ENCODE peak calls at places on chromosomes 7 and 10, in nine cellular contexts. One of them, this sample, is unnamed.

GRCh38 chr10:132458595-132459251 is 61.7 kb downstream of the PWWP2B start:
- DNase-seq in right lobe of liver: peak; percentile 76
- DNase-seq in GM12878: no peak
- DNase-seq in cardiac muscle cell: peak; percentile 72
- DNase-seq in CD8-positive, alpha-beta T cell: peak; percentile 51
- DNase-seq in breast epithelium: no peak
- DNase-seq in right atrium auricular region: no peak
- DNase-seq in GM23248: peak; percentile 55
- DNase-seq in ascending aorta: no peak
- DNase-seq in this sample: peak; percentile 67

GRCh38 chr7:41979834-41980307 is 257.1 kb downstream of the GLI3 start:
- DNase-seq in right lobe of liver: no peak
- DNase-seq in GM12878: no peak
- DNase-seq in cardiac muscle cell: peak; percentile 57
- DNase-seq in CD8-positive, alpha-beta T cell: no peak
- DNase-seq in breast epithelium: no peak
- DNase-seq in right atrium auricular region: no peak
- DNase-seq in GM23248: peak; percentile 60
- DNase-seq in ascending aorta: no peak
- DNase-seq in this sample: no peak

GRCh38 chr10:4188406-4188805 is 403.4 kb upstream of the KLF6 start:
- DNase-seq in right lobe of liver: no peak
- DNase-seq in GM12878: no peak
- DNase-seq in cardiac muscle cell: no peak
- DNase-seq in CD8-positive, alpha-beta T cell: no peak
- DNase-seq in breast epithelium: no peak
- DNase-seq in right atrium auricular region: no peak
- DNase-seq in GM23248: no peak
- DNase-seq in ascending aorta: no peak
- DNase-seq in this sample: no peak

GRCh38 chr10:62373995-62374861 is at the start of gene ZNF365:
- DNase-seq in right lobe of liver: peak; percentile 55
- DNase-seq in GM12878: no peak
- DNase-seq in cardiac muscle cell: peak; percentile 67
- DNase-seq in CD8-positive, alpha-beta T cell: peak; percentile 25
- DNase-seq in breast epithelium: no peak
- DNase-seq in right atrium auricular region: no peak
- DNase-seq in GM23248: peak; percentile 79
- DNase-seq in ascending aorta: peak; percentile 77
- DNase-seq in this sample: peak; percentile 29

GRCh38 chr10:122298598-122299301 is 27.7 kb downstream of the BTBD16 start:
- DNase-seq in right lobe of liver: peak; percentile 70
- DNase-seq in GM12878: no peak
- DNase-seq in cardiac muscle cell: peak; percentile 82
- DNase-seq in CD8-positive, alpha-beta T cell: peak; percentile 56
- DNase-seq in breast epithelium: peak; percentile 52
- DNase-seq in right atrium auricular region: peak; percentile 75
- DNase-seq in GM23248: peak; percentile 89
- DNase-seq in ascending aorta: peak; percentile 85
- DNase-seq in this sample: peak; percentile 57

GRCh38 chr7:142873281-142873784 is 12.2 kb downstream of the TRPV6 start:
- DNase-seq in right lobe of liver: no peak
- DNase-seq in GM12878: no peak
- DNase-seq in cardiac muscle cell: no peak
- DNase-seq in CD8-positive, alpha-beta T cell: no peak
- DNase-seq in breast epithelium: no peak
- DNase-seq in right atrium auricular region: no peak
- DNase-seq in GM23248: no peak
- DNase-seq in ascending aorta: no peak
- DNase-seq in this sample: no peak

GRCh38 chr7:98134420-98134819 is 27.8 kb downstream of the LMTK2 start:
- DNase-seq in right lobe of liver: no peak
- DNase-seq in GM12878: no peak
- DNase-seq in cardiac muscle cell: no peak
- DNase-seq in CD8-positive, alpha-beta T cell: no peak
- DNase-seq in breast epithelium: no peak
- DNase-seq in right atrium auricular region: no peak
- DNase-seq in GM23248: no peak
- DNase-seq in ascending aorta: no peak
- DNase-seq in this sample: no peak

GRCh38 chr7:111516612-111517011 is 45.7 kb downstream of the IMMP2L start:
- DNase-seq in right lobe of liver: no peak
- DNase-seq in GM12878: no peak
- DNase-seq in cardiac muscle cell: no peak
- DNase-seq in CD8-positive, alpha-beta T cell: no peak
- DNase-seq in breast epithelium: no peak
- DNase-seq in right atrium auricular region: no peak
- DNase-seq in GM23248: no peak
- DNase-seq in ascending aorta: no peak
- DNase-seq in this sample: no peak

GRCh38 chr10:31147220-31147608 is 115.5 kb upstream of the ZNF438 start:
- DNase-seq in right lobe of liver: no peak
- DNase-seq in GM12878: no peak
- DNase-seq in cardiac muscle cell: no peak
- DNase-seq in CD8-positive, alpha-beta T cell: no peak
- DNase-seq in breast epithelium: no peak
- DNase-seq in right atrium auricular region: no peak
- DNase-seq in GM23248: peak; percentile 91
- DNase-seq in ascending aorta: no peak
- DNase-seq in this sample: no peak

GRCh38 chr7:2523941-2524807 is 4.6 kb downstream of the LFNG start:
- DNase-seq in right lobe of liver: peak; percentile 75
- DNase-seq in GM12878: no peak
- DNase-seq in cardiac muscle cell: no peak
- DNase-seq in CD8-positive, alpha-beta T cell: peak; percentile 55
- DNase-seq in breast epithelium: peak; percentile 77
- DNase-seq in right atrium auricular region: peak; percentile 85
- DNase-seq in GM23248: peak; percentile 61
- DNase-seq in ascending aorta: no peak
- DNase-seq in this sample: no peak

GRCh38 chr7:157788573-157788972 is 451.8 kb downstream of the DNAJB6 start:
- DNase-seq in right lobe of liver: peak; percentile 26
- DNase-seq in GM12878: no peak
- DNase-seq in cardiac muscle cell: no peak
- DNase-seq in CD8-positive, alpha-beta T cell: no peak
- DNase-seq in breast epithelium: no peak
- DNase-seq in right atrium auricular region: no peak
- DNase-seq in GM23248: no peak
- DNase-seq in ascending aorta: no peak
- DNase-seq in this sample: no peak

GRCh38 chr7:157785021-157785441 is 448.2 kb downstream of the DNAJB6 start:
- DNase-seq in right lobe of liver: peak; percentile 34
- DNase-seq in GM12878: no peak
- DNase-seq in cardiac muscle cell: no peak
- DNase-seq in CD8-positive, alpha-beta T cell: no peak
- DNase-seq in breast epithelium: no peak
- DNase-seq in right atrium auricular region: no peak
- DNase-seq in GM23248: no peak
- DNase-seq in ascending aorta: no peak
- DNase-seq in this sample: no peak

GRCh38 chr7:157785486-157786186 is 448.8 kb downstream of the DNAJB6 start:
- DNase-seq in right lobe of liver: peak; percentile 35
- DNase-seq in GM12878: no peak
- DNase-seq in cardiac muscle cell: no peak
- DNase-seq in CD8-positive, alpha-beta T cell: no peak
- DNase-seq in breast epithelium: no peak
- DNase-seq in right atrium auricular region: no peak
- DNase-seq in GM23248: no peak
- DNase-seq in ascending aorta: no peak
- DNase-seq in this sample: no peak

GRCh38 chr7:157787275-157787701 is 450.5 kb downstream of the DNAJB6 start:
- DNase-seq in right lobe of liver: peak; percentile 33
- DNase-seq in GM12878: no peak
- DNase-seq in cardiac muscle cell: no peak
- DNase-seq in CD8-positive, alpha-beta T cell: no peak
- DNase-seq in breast epithelium: no peak
- DNase-seq in right atrium auricular region: no peak
- DNase-seq in GM23248: no peak
- DNase-seq in ascending aorta: no peak
- DNase-seq in this sample: no peak

DNA sequence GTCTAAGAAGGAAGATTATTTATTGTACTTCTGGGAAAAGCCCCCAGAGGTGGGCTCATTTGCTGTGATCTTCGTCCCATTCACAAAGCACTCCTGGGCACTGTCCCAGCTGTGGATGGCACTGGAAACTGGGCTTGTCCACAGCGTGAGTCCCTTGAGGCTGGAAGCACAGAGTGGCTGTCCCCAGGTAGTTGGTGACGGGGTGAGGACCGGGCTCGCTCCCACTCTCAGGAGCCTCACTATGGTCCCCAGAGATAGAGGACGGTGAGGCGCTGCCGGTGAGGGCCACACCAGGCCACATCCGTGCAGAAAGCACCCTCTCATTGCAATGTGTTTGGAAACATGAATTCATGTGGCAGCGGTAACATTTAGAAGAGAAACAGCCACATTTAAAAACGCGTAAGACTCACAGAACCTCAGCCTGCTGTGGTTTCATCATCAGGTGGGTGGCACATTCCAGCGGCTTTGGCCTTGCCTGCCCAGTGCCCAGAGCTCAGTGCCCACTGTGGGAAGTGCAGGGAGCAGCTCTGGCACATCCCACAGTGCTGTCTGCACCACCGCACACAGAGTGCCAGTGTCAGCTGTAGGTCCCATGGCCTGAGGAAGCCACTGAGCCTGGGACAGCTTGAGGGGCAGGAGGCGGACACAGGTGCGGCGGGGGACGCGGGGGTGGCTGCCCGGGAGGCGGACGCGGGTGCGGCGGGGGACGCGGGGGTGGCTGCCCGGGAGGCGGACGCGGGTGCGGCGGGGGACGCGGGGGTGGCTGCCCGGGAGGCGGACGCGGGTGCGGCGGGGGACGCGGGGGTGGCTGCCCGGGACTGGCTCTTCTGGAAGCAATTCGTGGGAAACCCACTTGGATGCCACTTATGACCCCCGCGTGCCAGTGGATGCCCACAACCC is 449.8 kb downstream of the DNAJB6 start:
- DNase-seq in right lobe of liver: peak; percentile 28
- DNase-seq in GM12878: no peak
- DNase-seq in cardiac muscle cell: no peak
- DNase-seq in CD8-positive, alpha-beta T cell: no peak
- DNase-seq in breast epithelium: no peak
- DNase-seq in right atrium auricular region: no peak
- DNase-seq in GM23248: no peak
- DNase-seq in ascending aorta: no peak
- DNase-seq in this sample: no peak
- H3K9me3 ChIP-seq in right lobe of liver: no peaks in the 10 kb centered on the region
- H3K9me3 ChIP-seq in GM12878: peaks cover 2% of the 10 kb centered on the region
- H3K9me3 ChIP-seq in cardiac muscle cell: no peaks in the 10 kb centered on the region
- H3K9me3 ChIP-seq in CD8-positive, alpha-beta T cell: no peaks in the 10 kb centered on the region
- H3K9me3 ChIP-seq in breast epithelium: peaks cover 8% of the 10 kb centered on the region
- H3K9me3 ChIP-seq in right atrium auricular region: no peaks in the 10 kb centered on the region
- H3K9me3 ChIP-seq in GM23248: no peaks in the 10 kb centered on the region
- H3K9me3 ChIP-seq in ascending aorta: no peaks in the 10 kb centered on the region
- H3K9me3 ChIP-seq in this sample: no peaks in the 10 kb centered on the region

GRCh38 chr7:148078126-148078525 is 512.4 kb upstream of the C7orf33 start:
- DNase-seq in right lobe of liver: peak; percentile 56
- DNase-seq in GM12878: no peak
- DNase-seq in cardiac muscle cell: no peak
- DNase-seq in CD8-positive, alpha-beta T cell: no peak
- DNase-seq in breast epithelium: no peak
- DNase-seq in right atrium auricular region: no peak
- DNase-seq in GM23248: no peak
- DNase-seq in ascending aorta: no peak
- DNase-seq in this sample: no peak
- H3K27ac ChIP-seq in right lobe of liver: no peak overlapping the region
- H3K27ac ChIP-seq in GM12878: no peak overlapping the region
- H3K27ac ChIP-seq in cardiac muscle cell: no peak overlapping the region
- H3K27ac ChIP-seq in CD8-positive, alpha-beta T cell: no peak overlapping the region
- H3K27ac ChIP-seq in breast epithelium: no peak overlapping the region
- H3K27ac ChIP-seq in right atrium auricular region: no peak overlapping the region
- H3K27ac ChIP-seq in GM23248: no peak overlapping the region
- H3K27ac ChIP-seq in ascending aorta: no peak overlapping the region
- H3K27ac ChIP-seq in this sample: no peak overlapping the region

GRCh38 chr10:37813763-37814162 is 43.6 kb downstream of the ZNF248 start:
- DNase-seq in right lobe of liver: no peak
- DNase-seq in GM12878: no peak
- DNase-seq in cardiac muscle cell: no peak
- DNase-seq in CD8-positive, alpha-beta T cell: no peak
- DNase-seq in breast epithelium: no peak
- DNase-seq in right atrium auricular region: no peak
- DNase-seq in GM23248: no peak
- DNase-seq in ascending aorta: no peak
- DNase-seq in this sample: no peak
- H3K9me3 ChIP-seq in right lobe of liver: peaks cover 5% of the 10 kb centered on the region
- H3K9me3 ChIP-seq in GM12878: no peaks in the 10 kb centered on the region
- H3K9me3 ChIP-seq in cardiac muscle cell: peaks cover 2% of the 10 kb centered on the region
- H3K9me3 ChIP-seq in CD8-positive, alpha-beta T cell: peaks cover 5% of the 10 kb centered on the region
- H3K9me3 ChIP-seq in breast epithelium: peaks cover 29% of the 10 kb centered on the region
- H3K9me3 ChIP-seq in right atrium auricular region: peaks cover 36% of the 10 kb centered on the region
- H3K9me3 ChIP-seq in GM23248: peaks cover 4% of the 10 kb centered on the region
- H3K9me3 ChIP-seq in ascending aorta: peaks cover 84% of the 10 kb centered on the region
- H3K9me3 ChIP-seq in this sample: peaks cover 77% of the 10 kb centered on the region

GRCh38 chr10:37732685-37733084 is 124.7 kb downstream of the ZNF248 start:
- DNase-seq in right lobe of liver: no peak
- DNase-seq in GM12878: no peak
- DNase-seq in cardiac muscle cell: no peak
- DNase-seq in CD8-positive, alpha-beta T cell: no peak
- DNase-seq in breast epithelium: no peak
- DNase-seq in right atrium auricular region: no peak
- DNase-seq in GM23248: peak; percentile 67
- DNase-seq in ascending aorta: no peak
- DNase-seq in this sample: no peak

GRCh38 chr10:37737336-37737735 is 120.1 kb downstream of the ZNF248 start:
- DNase-seq in right lobe of liver: no peak
- DNase-seq in GM12878: no peak
- DNase-seq in cardiac muscle cell: no peak
- DNase-seq in CD8-positive, alpha-beta T cell: no peak
- DNase-seq in breast epithelium: no peak
- DNase-seq in right atrium auricular region: no peak
- DNase-seq in GM23248: no peak
- DNase-seq in ascending aorta: no peak
- DNase-seq in this sample: no peak

GRCh38 chr10:37734971-37735370 is 122.4 kb downstream of the ZNF248 start:
- DNase-seq in right lobe of liver: no peak
- DNase-seq in GM12878: no peak
- DNase-seq in cardiac muscle cell: no peak
- DNase-seq in CD8-positive, alpha-beta T cell: no peak
- DNase-seq in breast epithelium: no peak
- DNase-seq in right atrium auricular region: no peak
- DNase-seq in GM23248: peak; percentile 69
- DNase-seq in ascending aorta: no peak
- DNase-seq in this sample: no peak

GRCh38 chr10:37736120-37736519 is 121.3 kb downstream of the ZNF248 start:
- DNase-seq in right lobe of liver: no peak
- DNase-seq in GM12878: no peak
- DNase-seq in cardiac muscle cell: no peak
- DNase-seq in CD8-positive, alpha-beta T cell: no peak
- DNase-seq in breast epithelium: no peak
- DNase-seq in right atrium auricular region: no peak
- DNase-seq in GM23248: no peak
- DNase-seq in ascending aorta: no peak
- DNase-seq in this sample: no peak

DNA sequence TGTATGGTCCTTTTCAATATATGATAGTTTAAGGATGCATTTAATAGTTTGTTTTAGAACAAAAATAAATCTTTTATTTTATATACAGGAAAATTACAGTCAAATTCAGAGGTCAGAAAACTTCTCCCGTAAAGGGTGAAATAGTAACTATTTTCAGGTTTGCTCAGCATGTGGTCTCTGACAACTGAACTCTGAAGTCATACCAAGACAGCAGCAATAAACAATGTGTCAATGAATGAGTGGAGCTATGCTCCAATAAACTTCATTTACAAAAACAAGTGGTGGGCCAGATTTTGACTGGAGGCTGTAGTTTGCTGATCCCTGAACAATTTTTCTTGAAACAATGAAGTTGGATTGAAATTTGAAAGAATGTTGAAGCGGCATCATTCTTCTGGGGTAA is 123.6 kb downstream of the ZNF248 start:
- DNase-seq in right lobe of liver: no peak
- DNase-seq in GM12878: no peak
- DNase-seq in cardiac muscle cell: no peak
- DNase-seq in CD8-positive, alpha-beta T cell: no peak
- DNase-seq in breast epithelium: no peak
- DNase-seq in right atrium auricular region: no peak
- DNase-seq in GM23248: no peak
- DNase-seq in ascending aorta: no peak
- DNase-seq in this sample: no peak
- H3K27ac ChIP-seq in right lobe of liver: no peak overlapping the region
- H3K27ac ChIP-seq in GM12878: no peak overlapping the region
- H3K27ac ChIP-seq in cardiac muscle cell: no peak overlapping the region
- H3K27ac ChIP-seq in CD8-positive, alpha-beta T cell: no peak overlapping the region
- H3K27ac ChIP-seq in breast epithelium: no peak overlapping the region
- H3K27ac ChIP-seq in right atrium auricular region: no peak overlapping the region
- H3K27ac ChIP-seq in GM23248: no peak overlapping the region
- H3K27ac ChIP-seq in ascending aorta: no peak overlapping the region
- H3K27ac ChIP-seq in this sample: no peak overlapping the region

This sample was measured in CD4-positive, alpha-beta T cell.